ENCODE peak calls at places on chromosome 19, in eight cellular contexts. L is stomach, X is fibroblast of the aortic adventitia, V is foreskin fibroblast, S is lower lobe of right lung, E is left ventricle myocardium inferior, Y is astrocyte of the cerebellum, P is right lobe of liver. B is an unnamed sample.

GRCh38 chr19:10885241-10886169 is 14.2 kb downstream of the CARM1 start:
- DNase-seq in Y (no peak), P (no peak), V (no peak), X (no peak), E (no peak), L (no peak), S (no peak), B (no peak)

GRCh38 chr19:40471111-40471510 is 4.3 kb downstream of the SPTBN4 start:
- DNase-seq in Y (no peak), E (no peak), X (no peak), L (no peak), S (no peak), V (no peak), P (no peak), B (no peak)

GRCh38 chr19:39428309-39429112 is 7.2 kb downstream of the RPS16 start:
- DNase-seq in P (no peak), L (peak), S (peak), V (peak), X (peak), E (peak), Y (peak), B (peak)

GRCh38 chr19:47447470-47448359 is 24.0 kb downstream of the SLC8A2 start:
- DNase-seq in E (peak), V (peak), P (peak), S (peak), L (peak), X (peak), Y (no peak), B (no peak)

GRCh38 chr19:2602391-2603181 is 99.9 kb downstream of the GNG7 start:
- DNase-seq in Y (peak), P (peak), V (peak), L (peak), X (peak), E (peak), S (peak), B (peak)

GRCh38 chr19:18848860-18849661 is 17.3 kb downstream of the UPF1 start:
- DNase-seq in L (no peak), S (peak), Y (no peak), P (peak), X (peak), E (peak), V (peak), B (peak)

GRCh38 chr19:19575411-19575810 is 37.3 kb downstream of the CILP2 start:
- DNase-seq in V (no peak), S (no peak), P (no peak), X (no peak), L (no peak), Y (no peak), E (no peak), B (no peak)

GRCh38 chr19:53394522-53394973 is 401 bp upstream of the ZNF765 start:
- DNase-seq in P (peak), S (peak), L (peak), E (peak), V (peak), Y (no peak), X (no peak), B (no peak)

GRCh38 chr19:10764340-10764894 is 46.5 kb downstream of the DNM2 start:
- DNase-seq in E (no peak), L (peak), P (peak), V (no peak), Y (no peak), X (no peak), S (no peak), B (no peak)

GRCh38 chr19:3346677-3347353 is 19.6 kb upstream of the NFIC start:
- DNase-seq in S (no peak), V (peak), L (peak), E (peak), P (peak), X (peak), Y (no peak), B (no peak)

GRCh38 chr19:54137913-54138776 is 583 bp downstream of the CNOT3 start:
- DNase-seq in P (no peak), E (no peak), L (no peak), Y (no peak), X (no peak), S (peak), V (no peak), B (no peak)

GRCh38 chr19:45323671-45324081 is 1.0 kb upstream of the CKM start:
- DNase-seq in Y (no peak), L (peak), P (no peak), S (no peak), X (no peak), E (peak), V (no peak), B (no peak)

GRCh38 chr19:30741539-30741938 is 369.4 kb downstream of the ZNF536 start:
- DNase-seq in E (no peak), S (no peak), L (no peak), Y (no peak), X (no peak), P (no peak), V (no peak), B (no peak)

GRCh38 chr19:47280183-47280797 is 5.6 kb downstream of the INAFM1 start:
- DNase-seq in L (peak), E (no peak), Y (no peak), S (peak), V (no peak), P (no peak), X (no peak), B (no peak)

GRCh38 chr19:41535029-41535622 is 40.8 kb upstream of the CEACAM21 start:
- DNase-seq in L (no peak), P (no peak), V (no peak), Y (no peak), S (no peak), X (no peak), E (no peak), B (no peak)

GRCh38 chr19:29683009-29683408 is 17.7 kb downstream of the PLEKHF1 start:
- DNase-seq in V (no peak), L (no peak), Y (no peak), P (no peak), S (no peak), X (no peak), E (no peak), B (no peak)

GRCh38 chr19:14678199-14678598 is 3.6 kb upstream of the ADGRE3 start:
- DNase-seq in X (no peak), S (no peak), E (no peak), P (no peak), Y (no peak), L (no peak), V (no peak), B (no peak)

GRCh38 chr19:30423481-30423880 is 51.3 kb downstream of the ZNF536 start:
- DNase-seq in V (no peak), L (no peak), Y (no peak), S (no peak), P (no peak), X (no peak), E (peak), B (no peak)

GRCh38 chr19:3413796-3414327 is 47.5 kb downstream of the NFIC start:
- DNase-seq in P (peak), V (no peak), Y (no peak), E (no peak), S (no peak), L (no peak), X (no peak), B (no peak)

GRCh38 chr19:28883241-28883693 is 329.7 kb downstream of the UQCRFS1 start:
- DNase-seq in P (no peak), Y (peak), L (no peak), E (peak), S (no peak), V (peak), X (peak), B (peak)

GRCh38 chr19:11227201-11227886 is 12.1 kb upstream of the ANGPTL8 start:
- DNase-seq in Y (no peak), X (no peak), S (no peak), L (no peak), E (no peak), P (no peak), V (no peak), B (no peak)

GRCh38 chr19:16887353-16888265 is 1.2 kb upstream of the F2RL3 start:
- DNase-seq in Y (no peak), E (no peak), L (no peak), P (no peak), S (no peak), V (no peak), X (no peak), B (no peak)

GRCh38 chr19:18710986-18711751 is 27.7 kb downstream of the CRTC1 start:
- DNase-seq in L (no peak), S (no peak), V (peak), Y (peak), P (no peak), E (peak), X (peak), B (peak)

GRCh38 chr19:50510700-50511068 is 307 bp downstream of the JOSD2 start:
- DNase-seq in S (no peak), E (no peak), L (no peak), X (peak), P (no peak), Y (no peak), V (no peak), B (no peak)

GRCh38 chr19:18112989-18113478 is 15.5 kb downstream of the MAST3 start:
- DNase-seq in V (peak), E (peak), S (peak), Y (peak), P (peak), L (peak), X (peak), B (no peak)

GRCh38 chr19:54694648-54695047 is 29.6 kb upstream of the KIR3DL3 start:
- DNase-seq in L (no peak), Y (no peak), X (no peak), P (no peak), V (no peak), S (no peak), E (no peak), B (no peak)

GRCh38 chr19:14318873-14319272 is 62.4 kb upstream of the ADGRE5 start:
- DNase-seq in E (no peak), L (no peak), Y (no peak), S (peak), P (peak), V (no peak), X (no peak), B (no peak)

DNA sequence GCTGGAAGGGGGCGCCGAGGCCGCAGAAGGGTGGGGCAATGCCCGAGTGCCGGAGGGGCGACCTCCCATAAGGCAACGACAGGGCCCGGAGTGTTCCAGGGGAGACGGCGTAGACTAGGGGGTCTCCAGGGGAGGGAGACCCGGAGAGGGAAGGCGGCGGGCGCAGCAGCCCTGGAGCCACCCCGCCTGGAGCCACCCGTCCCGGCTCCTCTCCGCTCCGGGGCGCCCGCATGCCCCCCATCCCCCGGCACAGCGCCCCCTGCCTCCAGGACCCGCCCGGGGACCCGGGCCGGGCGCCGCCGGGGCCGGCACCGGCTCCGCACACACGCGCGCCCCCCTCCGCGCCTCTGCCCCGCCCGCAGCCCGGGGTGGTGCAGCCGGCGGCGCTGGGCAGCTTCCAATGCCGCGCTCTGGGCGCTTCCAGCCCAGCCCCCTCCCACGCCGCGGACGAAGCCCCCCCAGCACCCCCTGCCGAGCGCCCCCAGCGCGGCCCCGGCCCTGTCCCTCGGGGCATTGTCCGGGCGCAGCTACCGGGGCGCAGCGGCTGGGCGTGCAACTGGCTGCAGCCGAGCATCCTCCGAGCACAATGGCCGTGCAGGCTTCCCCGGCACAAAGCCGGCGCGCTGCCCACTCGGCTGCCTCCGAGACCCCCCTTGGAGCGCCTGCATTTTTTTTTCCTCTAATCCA is 519 bp downstream of the PTPRS start:
- DNase-seq in E (no peak), V (no peak), P (peak), Y (no peak), L (no peak), S (no peak), X (no peak), B (no peak)
- H3K4me3 ChIP-seq in E (peak), V (peak), P (peak), Y (peak), L (peak), S (peak), X (peak), B (peak)

GRCh38 chr19:34176581-34176980 is 4.3 kb downstream of the LSM14A start:
- DNase-seq in Y (no peak), V (no peak), X (no peak), P (no peak), L (no peak), E (no peak), S (no peak), B (no peak)

GRCh38 chr19:34171877-34172660 is at the start of gene LSM14A:
- DNase-seq in V (peak), X (peak), E (peak), P (peak), Y (peak), L (peak), S (peak), B (peak)

GRCh38 chr19:34171539-34171876 is 796 bp upstream of the LSM14A start:
- DNase-seq in E (no peak), S (no peak), V (peak), L (no peak), X (peak), Y (no peak), P (no peak), B (peak)

GRCh38 chr19:34173145-34173956 is 1.0 kb downstream of the LSM14A start:
- DNase-seq in S (peak), X (peak), L (peak), V (peak), E (no peak), Y (peak), P (peak), B (no peak)

DNA sequence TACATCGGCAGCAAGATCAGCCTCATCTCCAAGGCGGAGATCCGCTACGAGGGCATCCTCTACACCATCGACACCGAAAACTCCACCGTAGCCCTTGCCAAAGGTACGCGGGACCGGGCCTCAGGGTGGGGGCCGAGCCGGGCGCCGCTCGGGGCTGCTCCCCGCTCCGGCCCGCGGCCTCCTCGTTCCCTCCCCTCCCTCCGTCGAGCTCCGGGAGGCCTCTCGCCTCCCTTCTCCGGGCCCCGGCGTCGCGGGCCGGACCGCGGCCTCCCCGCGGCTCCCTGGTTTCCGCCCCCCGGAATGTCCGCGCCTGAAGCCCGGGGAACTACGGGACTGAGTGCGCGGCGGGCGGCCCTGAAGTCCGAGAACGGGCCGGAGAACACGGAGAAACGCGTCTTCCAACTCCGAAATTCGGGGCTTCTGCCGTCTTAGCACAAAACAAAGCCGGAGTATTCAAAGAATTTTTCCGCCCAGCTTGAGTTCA is 399 bp downstream of the LSM14A start:
- DNase-seq in V (peak), X (no peak), L (no peak), Y (no peak), P (peak), E (peak), S (peak), B (no peak)
- H3K4me3 ChIP-seq in V (peak), X (peak), L (peak), Y (peak), P (peak), E (peak), S (peak), B (peak)

GRCh38 chr19:12789098-12789903 is 2.0 kb upstream of the JUNB start:
- DNase-seq in S (no peak), L (no peak), V (no peak), X (peak), Y (no peak), E (no peak), P (no peak), B (no peak)
- H3K4me3 ChIP-seq in S (peak), L (peak), V (peak), X (peak), Y (peak), E (peak), P (peak), B (peak)

DNA sequence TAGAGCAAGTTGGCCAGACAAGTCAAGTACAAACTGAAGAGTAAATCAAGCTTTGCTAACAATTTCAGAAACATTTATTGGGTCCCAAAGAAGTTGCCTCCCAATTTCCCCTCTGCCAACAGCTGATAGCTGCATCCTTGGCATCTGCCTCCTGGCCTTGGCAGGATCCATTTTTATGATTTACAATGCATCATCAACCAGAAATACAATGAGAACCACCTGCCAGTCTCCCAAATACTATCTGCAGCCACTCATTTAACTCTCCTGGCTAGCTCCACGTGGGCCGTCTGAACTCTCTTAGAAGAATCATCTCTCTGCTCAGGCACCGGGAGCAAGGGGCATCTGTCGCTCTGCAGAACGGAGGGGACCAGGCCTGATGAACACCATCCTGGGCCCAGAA is 2.7 kb downstream of the LONP1 start:
- DNase-seq in Y (no peak), S (no peak), L (no peak), V (no peak), X (no peak), E (no peak), P (no peak), B (no peak)
- H3K4me3 ChIP-seq in Y (no peak), S (no peak), L (no peak), V (no peak), X (peak), E (no peak), P (no peak), B (no peak)

GRCh38 chr19:939439-939838 is 13.6 kb downstream of the ARID3A start:
- DNase-seq in Y (no peak), S (no peak), V (no peak), X (no peak), P (no peak), E (no peak), L (no peak), B (no peak)

GRCh38 chr19:939922-940321 is 14.1 kb downstream of the ARID3A start:
- DNase-seq in V (no peak), P (no peak), Y (no peak), E (no peak), L (no peak), S (no peak), X (no peak), B (no peak)

GRCh38 chr19:940591-941291 is 14.9 kb downstream of the ARID3A start:
- DNase-seq in L (peak), Y (no peak), E (peak), V (no peak), S (peak), P (peak), X (peak), B (no peak)

GRCh38 chr19:942133-942645 is 16.4 kb downstream of the ARID3A start:
- DNase-seq in X (no peak), P (no peak), Y (no peak), V (no peak), E (no peak), S (no peak), L (no peak), B (no peak)

GRCh38 chr19:941292-942132 is 15.7 kb downstream of the ARID3A start:
- DNase-seq in X (no peak), L (no peak), E (no peak), S (no peak), P (no peak), Y (no peak), V (no peak), B (no peak)
- H3K4me3 ChIP-seq in X (peak), L (peak), E (peak), S (peak), P (peak), Y (no peak), V (no peak), B (no peak)

B was measured in skeletal muscle cell.